ENCODE peak calls at places on chromosome 4, in seven cellular contexts. One of them, this sample, is unnamed.
A peak's percentile ranks its signal among the peaks of the same experiment; 100 is the strongest.

GRCh38 chr4:125979868-125980412 is 665.2 kb downstream of the FAT4 start:
- DNase-seq in cardiac septum: no peak
- DNase-seq in left ventricle myocardium superior: no peak
- DNase-seq in H54: no peak
- DNase-seq in HT1080: no peak
- DNase-seq in NAMALWA: no peak
- DNase-seq in activated naive CD8-positive, alpha-beta T cell treated with anti-CD3 and anti-CD28 coated beads for 36 hours: no peak
- DNase-seq in this sample: no peak

GRCh38 chr4:26525136-26525535 is 34.9 kb upstream of the CCKAR start:
- DNase-seq in cardiac septum: no peak
- DNase-seq in left ventricle myocardium superior: no peak
- DNase-seq in H54: peak; percentile 10
- DNase-seq in HT1080: peak; percentile 52
- DNase-seq in NAMALWA: no peak
- DNase-seq in activated naive CD8-positive, alpha-beta T cell treated with anti-CD3 and anti-CD28 coated beads for 36 hours: no peak
- DNase-seq in this sample: no peak

GRCh38 chr4:113452868-113453620 is 308.5 kb downstream of the CAMK2D start:
- DNase-seq in cardiac septum: no peak
- DNase-seq in left ventricle myocardium superior: no peak
- DNase-seq in H54: no peak
- DNase-seq in HT1080: peak; percentile 19
- DNase-seq in NAMALWA: peak; percentile 37
- DNase-seq in activated naive CD8-positive, alpha-beta T cell treated with anti-CD3 and anti-CD28 coated beads for 36 hours: no peak
- DNase-seq in this sample: no peak

GRCh38 chr4:38872620-38873019 is 5.0 kb downstream of the FAM114A1 start:
- DNase-seq in cardiac septum: no peak
- DNase-seq in left ventricle myocardium superior: no peak
- DNase-seq in H54: no peak
- DNase-seq in HT1080: no peak
- DNase-seq in NAMALWA: no peak
- DNase-seq in activated naive CD8-positive, alpha-beta T cell treated with anti-CD3 and anti-CD28 coated beads for 36 hours: no peak
- DNase-seq in this sample: peak; percentile 90

GRCh38 chr4:77481856-77482255 is 123.8 kb upstream of the CXCL13 start:
- DNase-seq in cardiac septum: no peak
- DNase-seq in left ventricle myocardium superior: no peak
- DNase-seq in H54: no peak
- DNase-seq in HT1080: peak; percentile 23
- DNase-seq in NAMALWA: no peak
- DNase-seq in activated naive CD8-positive, alpha-beta T cell treated with anti-CD3 and anti-CD28 coated beads for 36 hours: no peak
- DNase-seq in this sample: peak; percentile 74

GRCh38 chr4:41158756-41159155 is 55.6 kb downstream of the APBB2 start:
- DNase-seq in cardiac septum: no peak
- DNase-seq in left ventricle myocardium superior: no peak
- DNase-seq in H54: no peak
- DNase-seq in HT1080: no peak
- DNase-seq in NAMALWA: no peak
- DNase-seq in activated naive CD8-positive, alpha-beta T cell treated with anti-CD3 and anti-CD28 coated beads for 36 hours: no peak
- DNase-seq in this sample: no peak

GRCh38 chr4:13399257-13399656 is 84.9 kb downstream of the RAB28 start:
- DNase-seq in cardiac septum: no peak
- DNase-seq in left ventricle myocardium superior: no peak
- DNase-seq in H54: peak; percentile 3
- DNase-seq in HT1080: peak; percentile 3
- DNase-seq in NAMALWA: no peak
- DNase-seq in activated naive CD8-positive, alpha-beta T cell treated with anti-CD3 and anti-CD28 coated beads for 36 hours: no peak
- DNase-seq in this sample: peak; percentile 10

GRCh38 chr4:73404042-73404441 is at the start of gene ALB:
- DNase-seq in cardiac septum: no peak
- DNase-seq in left ventricle myocardium superior: no peak
- DNase-seq in H54: no peak
- DNase-seq in HT1080: no peak
- DNase-seq in NAMALWA: no peak
- DNase-seq in activated naive CD8-positive, alpha-beta T cell treated with anti-CD3 and anti-CD28 coated beads for 36 hours: no peak
- DNase-seq in this sample: no peak

GRCh38 chr4:109708435-109708834 is 5.2 kb upstream of the CASP6 start:
- DNase-seq in cardiac septum: no peak
- DNase-seq in left ventricle myocardium superior: no peak
- DNase-seq in H54: no peak
- DNase-seq in HT1080: no peak
- DNase-seq in NAMALWA: no peak
- DNase-seq in activated naive CD8-positive, alpha-beta T cell treated with anti-CD3 and anti-CD28 coated beads for 36 hours: no peak
- DNase-seq in this sample: no peak

GRCh38 chr4:107066622-107067021 is 30.5 kb upstream of the DKK2 start:
- DNase-seq in cardiac septum: no peak
- DNase-seq in left ventricle myocardium superior: no peak
- DNase-seq in H54: no peak
- DNase-seq in HT1080: no peak
- DNase-seq in NAMALWA: no peak
- DNase-seq in activated naive CD8-positive, alpha-beta T cell treated with anti-CD3 and anti-CD28 coated beads for 36 hours: no peak
- DNase-seq in this sample: no peak

GRCh38 chr4:110618091-110619000 is 4.5 kb downstream of the PITX2 start:
- DNase-seq in cardiac septum: no peak
- DNase-seq in left ventricle myocardium superior: no peak
- DNase-seq in H54: no peak
- DNase-seq in HT1080: no peak
- DNase-seq in NAMALWA: no peak
- DNase-seq in activated naive CD8-positive, alpha-beta T cell treated with anti-CD3 and anti-CD28 coated beads for 36 hours: no peak
- DNase-seq in this sample: no peak

GRCh38 chr4:1413221-1413663 is 7.0 kb upstream of the NKX1-1 start:
- DNase-seq in cardiac septum: peak; percentile 58
- DNase-seq in left ventricle myocardium superior: no peak
- DNase-seq in H54: no peak
- DNase-seq in HT1080: no peak
- DNase-seq in NAMALWA: no peak
- DNase-seq in activated naive CD8-positive, alpha-beta T cell treated with anti-CD3 and anti-CD28 coated beads for 36 hours: no peak
- DNase-seq in this sample: no peak

GRCh38 chr4:86706923-86707597 is 112.9 kb downstream of the PTPN13 start:
- DNase-seq in cardiac septum: no peak
- DNase-seq in left ventricle myocardium superior: no peak
- DNase-seq in H54: no peak
- DNase-seq in HT1080: no peak
- DNase-seq in NAMALWA: no peak
- DNase-seq in activated naive CD8-positive, alpha-beta T cell treated with anti-CD3 and anti-CD28 coated beads for 36 hours: no peak
- DNase-seq in this sample: no peak

GRCh38 chr4:174713821-174714220 is 115.2 kb downstream of the GLRA3 start:
- DNase-seq in cardiac septum: no peak
- DNase-seq in left ventricle myocardium superior: no peak
- DNase-seq in H54: no peak
- DNase-seq in HT1080: no peak
- DNase-seq in NAMALWA: no peak
- DNase-seq in activated naive CD8-positive, alpha-beta T cell treated with anti-CD3 and anti-CD28 coated beads for 36 hours: no peak
- DNase-seq in this sample: peak; percentile 78

GRCh38 chr4:163448541-163449203 is 24.9 kb downstream of the TKTL2 start:
- DNase-seq in cardiac septum: no peak
- DNase-seq in left ventricle myocardium superior: no peak
- DNase-seq in H54: peak; percentile 21
- DNase-seq in HT1080: peak; percentile 56
- DNase-seq in NAMALWA: no peak
- DNase-seq in activated naive CD8-positive, alpha-beta T cell treated with anti-CD3 and anti-CD28 coated beads for 36 hours: no peak
- DNase-seq in this sample: peak; percentile 46

GRCh38 chr4:88284378-88285234 is at the start of gene PPM1K:
- DNase-seq in cardiac septum: peak; percentile 100
- DNase-seq in left ventricle myocardium superior: peak; percentile 100
- DNase-seq in H54: peak; percentile 80
- DNase-seq in HT1080: peak; percentile 99
- DNase-seq in NAMALWA: peak; percentile 98
- DNase-seq in activated naive CD8-positive, alpha-beta T cell treated with anti-CD3 and anti-CD28 coated beads for 36 hours: peak; percentile 99
- DNase-seq in this sample: peak; percentile 99

GRCh38 chr4:25253072-25253447 is 19.2 kb downstream of the PI4K2B start:
- DNase-seq in cardiac septum: no peak
- DNase-seq in left ventricle myocardium superior: no peak
- DNase-seq in H54: no peak
- DNase-seq in HT1080: no peak
- DNase-seq in NAMALWA: no peak
- DNase-seq in activated naive CD8-positive, alpha-beta T cell treated with anti-CD3 and anti-CD28 coated beads for 36 hours: no peak
- DNase-seq in this sample: no peak

GRCh38 chr4:72569719-72570235 is 756 bp upstream of the ADAMTS3 start:
- DNase-seq in cardiac septum: no peak
- DNase-seq in left ventricle myocardium superior: no peak
- DNase-seq in H54: no peak
- DNase-seq in HT1080: no peak
- DNase-seq in NAMALWA: no peak
- DNase-seq in activated naive CD8-positive, alpha-beta T cell treated with anti-CD3 and anti-CD28 coated beads for 36 hours: no peak
- DNase-seq in this sample: peak; percentile 10

GRCh38 chr4:39539026-39539690 is 11.9 kb upstream of the UGDH start:
- DNase-seq in cardiac septum: no peak
- DNase-seq in left ventricle myocardium superior: no peak
- DNase-seq in H54: no peak
- DNase-seq in HT1080: no peak
- DNase-seq in NAMALWA: no peak
- DNase-seq in activated naive CD8-positive, alpha-beta T cell treated with anti-CD3 and anti-CD28 coated beads for 36 hours: no peak
- DNase-seq in this sample: peak; percentile 56

GRCh38 chr4:71120831-71121524 is 127.5 kb downstream of the DCK start:
- DNase-seq in cardiac septum: no peak
- DNase-seq in left ventricle myocardium superior: no peak
- DNase-seq in H54: no peak
- DNase-seq in HT1080: no peak
- DNase-seq in NAMALWA: no peak
- DNase-seq in activated naive CD8-positive, alpha-beta T cell treated with anti-CD3 and anti-CD28 coated beads for 36 hours: no peak
- DNase-seq in this sample: no peak

GRCh38 chr4:77922158-77923094 is 59.8 kb downstream of the MRPL1 start:
- DNase-seq in cardiac septum: no peak
- DNase-seq in left ventricle myocardium superior: no peak
- DNase-seq in H54: no peak
- DNase-seq in HT1080: peak; percentile 4
- DNase-seq in NAMALWA: no peak
- DNase-seq in activated naive CD8-positive, alpha-beta T cell treated with anti-CD3 and anti-CD28 coated beads for 36 hours: no peak
- DNase-seq in this sample: no peak

GRCh38 chr4:170259631-170260153 is 169.9 kb upstream of the AADAT start:
- DNase-seq in cardiac septum: no peak
- DNase-seq in left ventricle myocardium superior: no peak
- DNase-seq in H54: peak; percentile 7
- DNase-seq in HT1080: peak; percentile 92
- DNase-seq in NAMALWA: peak; percentile 93
- DNase-seq in activated naive CD8-positive, alpha-beta T cell treated with anti-CD3 and anti-CD28 coated beads for 36 hours: peak; percentile 27
- DNase-seq in this sample: peak; percentile 87

GRCh38 chr4:182854466-182854865 is 62.7 kb downstream of the DCTD start:
- DNase-seq in cardiac septum: no peak
- DNase-seq in left ventricle myocardium superior: no peak
- DNase-seq in H54: no peak
- DNase-seq in HT1080: no peak
- DNase-seq in NAMALWA: no peak
- DNase-seq in activated naive CD8-positive, alpha-beta T cell treated with anti-CD3 and anti-CD28 coated beads for 36 hours: no peak
- DNase-seq in this sample: no peak

GRCh38 chr4:1246111-1246881 is 2.6 kb downstream of the CTBP1 start:
- DNase-seq in cardiac septum: peak; percentile 75
- DNase-seq in left ventricle myocardium superior: peak; percentile 50
- DNase-seq in H54: no peak
- DNase-seq in HT1080: no peak
- DNase-seq in NAMALWA: no peak
- DNase-seq in activated naive CD8-positive, alpha-beta T cell treated with anti-CD3 and anti-CD28 coated beads for 36 hours: no peak
- DNase-seq in this sample: peak; percentile 16

GRCh38 chr4:83255584-83255983 is 29.0 kb downstream of the COQ2 start:
- DNase-seq in cardiac septum: no peak
- DNase-seq in left ventricle myocardium superior: no peak
- DNase-seq in H54: no peak
- DNase-seq in HT1080: peak; percentile 72
- DNase-seq in NAMALWA: no peak
- DNase-seq in activated naive CD8-positive, alpha-beta T cell treated with anti-CD3 and anti-CD28 coated beads for 36 hours: no peak
- DNase-seq in this sample: peak; percentile 26

GRCh38 chr4:891747-892146 is 40.4 kb downstream of the GAK start:
- DNase-seq in cardiac septum: no peak
- DNase-seq in left ventricle myocardium superior: no peak
- DNase-seq in H54: peak; percentile 15
- DNase-seq in HT1080: no peak
- DNase-seq in NAMALWA: peak; percentile 44
- DNase-seq in activated naive CD8-positive, alpha-beta T cell treated with anti-CD3 and anti-CD28 coated beads for 36 hours: peak; percentile 21
- DNase-seq in this sample: no peak

GRCh38 chr4:83356899-83357661 is 22.4 kb upstream of the HPSE start:
- DNase-seq in cardiac septum: no peak
- DNase-seq in left ventricle myocardium superior: no peak
- DNase-seq in H54: peak; percentile 13
- DNase-seq in HT1080: peak; percentile 91
- DNase-seq in NAMALWA: no peak
- DNase-seq in activated naive CD8-positive, alpha-beta T cell treated with anti-CD3 and anti-CD28 coated beads for 36 hours: no peak
- DNase-seq in this sample: no peak

GRCh38 chr4:123877561-123877960 is 481.0 kb downstream of the SPRY1 start:
- DNase-seq in cardiac septum: no peak
- DNase-seq in left ventricle myocardium superior: no peak
- DNase-seq in H54: no peak
- DNase-seq in HT1080: no peak
- DNase-seq in NAMALWA: no peak
- DNase-seq in activated naive CD8-positive, alpha-beta T cell treated with anti-CD3 and anti-CD28 coated beads for 36 hours: no peak
- DNase-seq in this sample: no peak

GRCh38 chr4:155738548-155738947 is 20.3 kb upstream of the GUCY1B1 start:
- DNase-seq in cardiac septum: no peak
- DNase-seq in left ventricle myocardium superior: no peak
- DNase-seq in H54: no peak
- DNase-seq in HT1080: no peak
- DNase-seq in NAMALWA: no peak
- DNase-seq in activated naive CD8-positive, alpha-beta T cell treated with anti-CD3 and anti-CD28 coated beads for 36 hours: no peak
- DNase-seq in this sample: no peak

GRCh38 chr4:15238720-15239119 is 189.1 kb upstream of the C1QTNF7 start:
- DNase-seq in cardiac septum: no peak
- DNase-seq in left ventricle myocardium superior: no peak
- DNase-seq in H54: peak; percentile 10
- DNase-seq in HT1080: peak; percentile 47
- DNase-seq in NAMALWA: peak; percentile 18
- DNase-seq in activated naive CD8-positive, alpha-beta T cell treated with anti-CD3 and anti-CD28 coated beads for 36 hours: peak; percentile 31
- DNase-seq in this sample: peak; percentile 37

GRCh38 chr4:51843309-51844156 is 580 bp downstream of the DCUN1D4 start:
- DNase-seq in cardiac septum: peak; percentile 86
- DNase-seq in left ventricle myocardium superior: peak; percentile 78
- DNase-seq in H54: peak; percentile 15
- DNase-seq in HT1080: no peak
- DNase-seq in NAMALWA: peak; percentile 46
- DNase-seq in activated naive CD8-positive, alpha-beta T cell treated with anti-CD3 and anti-CD28 coated beads for 36 hours: peak; percentile 55
- DNase-seq in this sample: peak; percentile 18

GRCh38 chr4:164536829-164537228 is 217.1 kb upstream of the SMIM31 start:
- DNase-seq in cardiac septum: no peak
- DNase-seq in left ventricle myocardium superior: no peak
- DNase-seq in H54: peak; percentile 26
- DNase-seq in HT1080: peak; percentile 77
- DNase-seq in NAMALWA: no peak
- DNase-seq in activated naive CD8-positive, alpha-beta T cell treated with anti-CD3 and anti-CD28 coated beads for 36 hours: no peak
- DNase-seq in this sample: peak; percentile 79

GRCh38 chr4:81632581-81633247 is 161.0 kb upstream of the RASGEF1B start:
- DNase-seq in cardiac septum: no peak
- DNase-seq in left ventricle myocardium superior: no peak
- DNase-seq in H54: no peak
- DNase-seq in HT1080: no peak
- DNase-seq in NAMALWA: no peak
- DNase-seq in activated naive CD8-positive, alpha-beta T cell treated with anti-CD3 and anti-CD28 coated beads for 36 hours: no peak
- DNase-seq in this sample: peak; percentile 22

GRCh38 chr4:28148221-28148620 is 1287.6 kb downstream of the STIM2 start:
- DNase-seq in cardiac septum: no peak
- DNase-seq in left ventricle myocardium superior: no peak
- DNase-seq in H54: no peak
- DNase-seq in HT1080: no peak
- DNase-seq in NAMALWA: no peak
- DNase-seq in activated naive CD8-positive, alpha-beta T cell treated with anti-CD3 and anti-CD28 coated beads for 36 hours: no peak
- DNase-seq in this sample: no peak

GRCh38 chr4:52904421-52904820 is 42.3 kb downstream of the RASL11B start:
- DNase-seq in cardiac septum: no peak
- DNase-seq in left ventricle myocardium superior: no peak
- DNase-seq in H54: no peak
- DNase-seq in HT1080: no peak
- DNase-seq in NAMALWA: no peak
- DNase-seq in activated naive CD8-positive, alpha-beta T cell treated with anti-CD3 and anti-CD28 coated beads for 36 hours: no peak
- DNase-seq in this sample: no peak

This sample was measured in trophoblast cell.